ENCODE peak calls at places on chromosomes 7 and 10, in five cellular contexts. One of them, this sample, is unnamed.

GRCh38 chr7:128162666-128163065 is 78.4 kb upstream of the LEP start:
- DNase-seq in HEK293T: no peak
- DNase-seq in GM12878: no peak
- DNase-seq in K562: no peak
- DNase-seq in SK-N-SH: no peak
- DNase-seq in this sample: no peak

GRCh38 chr10:93058139-93058538 is 2.5 kb upstream of the CYP26C1 start:
- DNase-seq in GM12878: no peak
- DNase-seq in K562: no peak
- DNase-seq in HEK293T: no peak
- DNase-seq in SK-N-SH: no peak
- DNase-seq in this sample: no peak

GRCh38 chr10:97828721-97829120 is 20.9 kb upstream of the GOLGA7B start:
- DNase-seq in HEK293T: no peak
- DNase-seq in GM12878: no peak
- DNase-seq in SK-N-SH: no peak
- DNase-seq in K562: no peak
- DNase-seq in this sample: no peak

GRCh38 chr10:34420273-34420672 is 394.8 kb downstream of the PARD3 start:
- DNase-seq in K562: no peak
- DNase-seq in GM12878: no peak
- DNase-seq in SK-N-SH: no peak
- DNase-seq in HEK293T: no peak
- DNase-seq in this sample: no peak

GRCh38 chr10:17041626-17042520 is 87.7 kb downstream of the CUBN start:
- DNase-seq in SK-N-SH: no peak
- DNase-seq in HEK293T: no peak
- DNase-seq in K562: no peak
- DNase-seq in GM12878: no peak
- DNase-seq in this sample: no peak

GRCh38 chr7:123601530-123601929 is at the start of gene ASB15:
- DNase-seq in SK-N-SH: no peak
- DNase-seq in HEK293T: no peak
- DNase-seq in K562: no peak
- DNase-seq in GM12878: no peak
- DNase-seq in this sample: no peak

GRCh38 chr10:7046615-7047014 is 364.2 kb downstream of the SFMBT2 start:
- DNase-seq in HEK293T: no peak
- DNase-seq in SK-N-SH: no peak
- DNase-seq in K562: no peak
- DNase-seq in GM12878: peak
- DNase-seq in this sample: no peak

GRCh38 chr10:71379118-71379781 is 17.5 kb upstream of the CDH23 start:
- DNase-seq in SK-N-SH: no peak
- DNase-seq in GM12878: no peak
- DNase-seq in HEK293T: no peak
- DNase-seq in K562: no peak
- DNase-seq in this sample: no peak

GRCh38 chr7:130904792-130905191 is 170.8 kb upstream of the KLF14 start:
- DNase-seq in SK-N-SH: no peak
- DNase-seq in GM12878: no peak
- DNase-seq in HEK293T: no peak
- DNase-seq in K562: no peak
- DNase-seq in this sample: no peak

DNA sequence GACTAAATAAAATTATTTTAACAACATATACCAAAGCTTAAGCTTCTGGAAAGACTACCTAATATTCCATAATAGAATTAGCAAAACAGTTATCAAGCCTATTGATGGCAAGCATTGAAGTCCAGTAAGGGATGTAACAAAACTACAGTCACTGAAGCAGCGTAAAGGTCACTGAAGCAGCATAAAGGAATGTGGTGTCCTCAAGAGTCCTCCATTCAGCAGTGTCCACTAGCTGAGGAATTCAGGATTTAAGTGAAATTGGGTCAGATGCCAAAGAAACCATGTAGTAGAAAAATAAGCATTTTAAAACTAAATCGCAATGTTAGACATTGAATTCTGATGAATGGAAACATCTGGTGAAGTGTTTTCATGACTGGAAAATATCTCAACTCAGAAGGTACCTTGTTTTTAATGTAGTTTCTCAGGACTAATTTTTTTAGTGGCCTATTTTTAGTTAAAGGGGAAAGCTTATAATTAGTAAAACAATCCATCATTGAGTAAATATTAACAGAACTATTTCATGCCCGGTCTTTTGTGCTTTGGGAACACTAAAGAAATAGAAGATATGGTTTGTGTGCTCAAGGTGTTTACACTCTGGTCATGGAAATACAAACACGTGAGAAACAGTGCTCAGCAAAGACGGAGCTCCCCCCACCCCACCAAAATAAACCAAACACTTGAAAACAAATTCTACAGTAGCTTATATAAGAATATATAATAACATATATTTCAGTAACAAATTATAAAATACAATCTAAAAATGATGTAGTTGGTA is 121.4 kb downstream of the CDK14 start:
- DNase-seq in GM12878: no peak
- DNase-seq in HEK293T: no peak
- DNase-seq in K562: no peak
- DNase-seq in SK-N-SH: no peak
- DNase-seq in this sample: peak
- TF ChIP-seq FOXM1 in GM12878: no peak
- TF ChIP-seq FOXM1 in HEK293T: no peak
- TF ChIP-seq FOXM1 in K562: no peak
- TF ChIP-seq FOXM1 in SK-N-SH: no peak
- TF ChIP-seq FOXM1 in this sample: no peak

GRCh38 chr7:141115949-141116348 is 42.1 kb downstream of the TMEM178B start:
- DNase-seq in K562: no peak
- DNase-seq in HEK293T: no peak
- DNase-seq in SK-N-SH: no peak
- DNase-seq in GM12878: no peak
- DNase-seq in this sample: no peak
- TF ChIP-seq FOXM1 in K562: no peak
- TF ChIP-seq FOXM1 in HEK293T: no peak
- TF ChIP-seq FOXM1 in SK-N-SH: no peak
- TF ChIP-seq FOXM1 in GM12878: no peak
- TF ChIP-seq FOXM1 in this sample: no peak

DNA sequence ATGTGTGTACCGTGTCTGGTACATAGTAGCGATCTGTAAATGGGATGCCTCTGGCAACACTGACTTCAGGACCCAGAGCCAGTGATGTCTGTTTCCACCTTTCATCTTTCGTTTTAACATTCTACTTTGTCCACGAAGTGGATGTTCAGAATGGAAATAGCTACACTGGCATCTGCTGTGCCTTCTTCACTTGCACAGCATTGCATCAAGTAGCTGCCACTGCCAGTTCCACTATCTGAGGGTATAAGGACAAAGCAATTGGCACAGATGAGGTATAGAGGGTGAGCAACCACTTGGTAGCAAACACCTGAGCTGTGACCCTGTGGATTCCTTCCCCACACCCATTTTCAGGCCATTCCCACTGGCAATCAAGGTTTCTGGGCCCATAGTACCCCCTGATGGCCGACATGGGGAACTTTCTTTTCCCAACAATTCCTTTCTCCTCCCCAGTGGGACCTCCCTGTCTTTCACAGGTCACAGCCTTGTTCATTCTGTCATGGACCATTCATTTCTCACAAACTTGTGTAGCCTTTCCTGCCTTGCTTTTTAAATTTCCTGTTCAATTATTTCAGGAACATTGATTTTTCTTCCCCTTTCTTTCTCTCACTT is 4.0 kb downstream of the ITGA8 start:
- DNase-seq in GM12878: no peak
- DNase-seq in SK-N-SH: peak
- DNase-seq in HEK293T: peak
- DNase-seq in K562: peak
- DNase-seq in this sample: no peak
- TF ChIP-seq FOXM1 in GM12878: no peak
- TF ChIP-seq FOXM1 in SK-N-SH: no peak
- TF ChIP-seq FOXM1 in HEK293T: no peak
- TF ChIP-seq FOXM1 in K562: no peak
- TF ChIP-seq FOXM1 in this sample: no peak

GRCh38 chr7:146054909-146055308 is 61.7 kb upstream of the CNTNAP2 start:
- DNase-seq in HEK293T: no peak
- DNase-seq in K562: no peak
- DNase-seq in GM12878: no peak
- DNase-seq in SK-N-SH: no peak
- DNase-seq in this sample: no peak
- TF ChIP-seq FOXM1 in HEK293T: no peak
- TF ChIP-seq FOXM1 in K562: no peak
- TF ChIP-seq FOXM1 in GM12878: no peak
- TF ChIP-seq FOXM1 in SK-N-SH: no peak
- TF ChIP-seq FOXM1 in this sample: no peak

GRCh38 chr7:106521541-106521940 is 139.4 kb downstream of the CCDC71L start:
- DNase-seq in SK-N-SH: no peak
- DNase-seq in K562: no peak
- DNase-seq in GM12878: no peak
- DNase-seq in HEK293T: no peak
- DNase-seq in this sample: no peak
- TF ChIP-seq FOXM1 in SK-N-SH: no peak
- TF ChIP-seq FOXM1 in K562: no peak
- TF ChIP-seq FOXM1 in GM12878: no peak
- TF ChIP-seq FOXM1 in HEK293T: no peak
- TF ChIP-seq FOXM1 in this sample: no peak

DNA sequence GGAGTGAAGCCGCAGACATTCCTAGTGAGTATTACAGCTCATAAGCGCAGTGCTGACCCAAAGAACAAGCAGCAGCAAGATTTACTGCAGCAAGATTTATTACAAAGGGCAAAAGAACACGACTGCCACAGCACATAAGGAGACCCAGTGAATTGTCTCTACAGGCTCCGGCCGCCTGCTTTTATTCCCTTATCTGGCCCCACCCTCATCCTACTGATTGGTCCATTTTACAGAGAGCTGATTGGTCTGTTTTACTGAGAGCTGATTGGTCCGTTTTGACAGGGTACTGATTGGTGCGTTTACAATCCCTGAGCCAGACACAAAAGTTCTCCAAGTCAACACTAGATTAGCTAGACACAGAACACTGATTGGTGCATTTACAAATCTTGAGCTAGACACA is 82.1 kb downstream of the VIPR2 start:
- DNase-seq in SK-N-SH: no peak
- DNase-seq in K562: no peak
- DNase-seq in HEK293T: no peak
- DNase-seq in GM12878: no peak
- DNase-seq in this sample: no peak
- TF ChIP-seq FOXM1 in SK-N-SH: no peak
- TF ChIP-seq FOXM1 in K562: no peak
- TF ChIP-seq FOXM1 in HEK293T: no peak
- TF ChIP-seq FOXM1 in GM12878: no peak
- TF ChIP-seq FOXM1 in this sample: no peak

GRCh38 chr7:17599733-17600685 is 301.6 kb downstream of the AHR start:
- DNase-seq in HEK293T: no peak
- DNase-seq in K562: no peak
- DNase-seq in GM12878: no peak
- DNase-seq in SK-N-SH: no peak
- DNase-seq in this sample: peak
- TF ChIP-seq FOXM1 in HEK293T: no peak
- TF ChIP-seq FOXM1 in K562: no peak
- TF ChIP-seq FOXM1 in GM12878: no peak
- TF ChIP-seq FOXM1 in SK-N-SH: no peak
- TF ChIP-seq FOXM1 in this sample: no peak

This sample was measured in HepG2.